ENCODE peak calls at places on chromosomes 12 and 14, in seven cellular contexts. G is cardiac muscle cell, F is GM12878, B is mesenchymal stem cell, S is endodermal cell, M is suprapubic skin, L is PC-3. Y is an unnamed sample. For H3K4me1, the result is how much of the 10 kb centered on the place peaks cover.

GRCh38 chr14:77039285-77040058 is 11.0 kb upstream of the IRF2BPL start:
- DNase-seq in G (peak), F (no peak), B (peak), S (no peak), M (no peak), L (no peak), Y (no peak)

GRCh38 chr12:108491256-108491655 is 23.8 kb upstream of the FICD start:
- DNase-seq in G (no peak), F (no peak), B (no peak), S (no peak), M (no peak), L (no peak), Y (no peak)

GRCh38 chr12:29088611-29089219 is 60.4 kb upstream of the FAR2 start:
- DNase-seq in G (no peak), F (no peak), B (peak), S (no peak), M (no peak), L (peak), Y (peak)

GRCh38 chr12:102005256-102005655 is 56.5 kb downstream of the WASHC3 start:
- DNase-seq in G (no peak), F (no peak), B (no peak), S (peak), M (no peak), L (no peak), Y (no peak)

GRCh38 chr12:73321776-73322175 is 1049.6 kb downstream of the TRHDE start:
- DNase-seq in G (no peak), F (no peak), B (no peak), S (no peak), M (peak), L (no peak), Y (no peak)

GRCh38 chr12:113392988-113393579 is 10.6 kb downstream of the SDS start:
- DNase-seq in G (no peak), F (peak), B (peak), S (peak), M (no peak), L (no peak), Y (no peak)

GRCh38 chr12:130764475-130765185 is 48.5 kb upstream of the RIMBP2 start:
- DNase-seq in G (peak), F (peak), B (peak), S (peak), M (no peak), L (peak), Y (no peak)

GRCh38 chr12:4269279-4269991 is 4.1 kb upstream of the CCND2 start:
- DNase-seq in G (peak), F (no peak), B (peak), S (peak), M (no peak), L (no peak), Y (peak)

GRCh38 chr14:99875421-99875820 is 82.2 kb downstream of the EML1 start:
- DNase-seq in G (no peak), F (no peak), B (no peak), S (no peak), M (no peak), L (no peak), Y (no peak)

GRCh38 chr12:102927220-102927619 is 10.2 kb upstream of the PAH start:
- DNase-seq in G (no peak), F (no peak), B (no peak), S (no peak), M (no peak), L (no peak), Y (no peak)

GRCh38 chr12:132238487-132239248 is 90.7 kb downstream of the GALNT9 start:
- DNase-seq in G (no peak), F (no peak), B (no peak), S (peak), M (no peak), L (no peak), Y (no peak)

GRCh38 chr12:52496054-52496453 is 3.0 kb upstream of the KRT6A start:
- DNase-seq in G (peak), F (no peak), B (no peak), S (no peak), M (no peak), L (no peak), Y (no peak)

GRCh38 chr12:24854908-24855307 is 94.0 kb downstream of the BCAT1 start:
- DNase-seq in G (no peak), F (no peak), B (peak), S (no peak), M (no peak), L (no peak), Y (no peak)

GRCh38 chr14:54344445-54344844 is 52.4 kb upstream of the CDKN3 start:
- DNase-seq in G (no peak), F (no peak), B (no peak), S (no peak), M (no peak), L (no peak), Y (no peak)

GRCh38 chr12:15423629-15424028 is 101.3 kb downstream of the PTPRO start:
- DNase-seq in G (no peak), F (no peak), B (no peak), S (no peak), M (no peak), L (no peak), Y (no peak)

GRCh38 chr14:37697489-37698121 is 102.2 kb downstream of the TTC6 start:
- DNase-seq in G (no peak), F (no peak), B (peak), S (no peak), M (no peak), L (peak), Y (peak)

GRCh38 chr14:55807536-55807935 is 227.5 kb downstream of the KTN1 start:
- DNase-seq in G (peak), F (no peak), B (no peak), S (no peak), M (no peak), L (no peak), Y (no peak)

GRCh38 chr12:90672081-90672480 is 282.9 kb downstream of the CCER1 start:
- DNase-seq in G (no peak), F (no peak), B (no peak), S (no peak), M (no peak), L (no peak), Y (no peak)

GRCh38 chr12:73892181-73892580 is 645.5 kb upstream of the ATXN7L3B start:
- DNase-seq in G (no peak), F (no peak), B (peak), S (no peak), M (no peak), L (peak), Y (peak)

GRCh38 chr14:105203057-105203494 is 22.0 kb upstream of the NUDT14 start:
- DNase-seq in G (peak), F (no peak), B (peak), S (peak), M (no peak), L (peak), Y (peak)

GRCh38 chr14:102831163-102831804 is 54.0 kb downstream of the TRAF3 start:
- DNase-seq in G (no peak), F (no peak), B (no peak), S (no peak), M (no peak), L (no peak), Y (no peak)

GRCh38 chr12:101165319-101165718 is 44.7 kb downstream of the SLC5A8 start:
- DNase-seq in G (no peak), F (no peak), B (no peak), S (no peak), M (no peak), L (no peak), Y (no peak)

GRCh38 chr12:123063535-123063934 is 83.1 kb downstream of the ARL6IP4 start:
- DNase-seq in G (peak), F (no peak), B (peak), S (peak), M (no peak), L (peak), Y (no peak)

GRCh38 chr14:21334202-21334906 is 49.5 kb downstream of the SUPT16H start:
- DNase-seq in G (no peak), F (no peak), B (no peak), S (no peak), M (no peak), L (no peak), Y (no peak)

GRCh38 chr12:3165311-3165931 is 88.2 kb downstream of the TSPAN9 start:
- DNase-seq in G (no peak), F (no peak), B (no peak), S (no peak), M (no peak), L (no peak), Y (no peak)

GRCh38 chr12:101474711-101475386 is at the start of gene SPIC:
- DNase-seq in G (no peak), F (no peak), B (no peak), S (no peak), M (no peak), L (no peak), Y (no peak)

GRCh38 chr14:104820669-104821228 is 19.8 kb downstream of the ZBTB42 start:
- DNase-seq in G (peak), F (no peak), B (peak), S (peak), M (peak), L (no peak), Y (peak)

GRCh38 chr14:34792593-34792992 is 78.2 kb upstream of the CFL2 start:
- DNase-seq in G (no peak), F (no peak), B (no peak), S (no peak), M (no peak), L (no peak), Y (no peak)

GRCh38 chr12:42969357-42969756 is 379.8 kb upstream of the PRICKLE1 start:
- DNase-seq in G (no peak), F (no peak), B (no peak), S (no peak), M (no peak), L (no peak), Y (no peak)

GRCh38 chr14:85178869-85179268 is 351.1 kb upstream of the FLRT2 start:
- DNase-seq in G (no peak), F (no peak), B (no peak), S (no peak), M (no peak), L (no peak), Y (no peak)

GRCh38 chr12:34210689-34211530 is 188.6 kb downstream of the ALG10 start:
- DNase-seq in G (no peak), F (no peak), B (no peak), S (no peak), M (no peak), L (no peak), Y (no peak)

GRCh38 chr14:57182760-57183503 is 85.8 kb downstream of the EXOC5 start:
- DNase-seq in G (peak), F (no peak), B (peak), S (peak), M (no peak), L (peak), Y (peak)

GRCh38 chr14:103854017-103854808 is 6.8 kb upstream of the PPP1R13B start:
- DNase-seq in G (no peak), F (no peak), B (no peak), S (no peak), M (no peak), L (peak), Y (no peak)

GRCh38 chr14:101225729-101226152 is 322.2 kb upstream of the RTL1 start:
- DNase-seq in G (no peak), F (no peak), B (no peak), S (peak), M (peak), L (no peak), Y (no peak)

GRCh38 chr12:117874842-117875434 is 93.9 kb downstream of the KSR2 start:
- DNase-seq in G (peak), F (no peak), B (peak), S (peak), M (peak), L (peak), Y (peak)

GRCh38 chr12:79415754-79416435 is 274.9 kb downstream of the PAWR start:
- DNase-seq in G (no peak), F (no peak), B (peak), S (no peak), M (no peak), L (peak), Y (peak)

GRCh38 chr14:68210729-68211299 is 391.2 kb downstream of the RAD51B start:
- DNase-seq in G (peak), F (peak), B (peak), S (no peak), M (no peak), L (peak), Y (peak)

GRCh38 chr12:96234591-96235496 is 40.7 kb downstream of the ELK3 start:
- DNase-seq in G (no peak), F (no peak), B (no peak), S (no peak), M (no peak), L (no peak), Y (no peak)

GRCh38 chr12:96235497-96235826 is 41.3 kb downstream of the ELK3 start:
- DNase-seq in G (no peak), F (no peak), B (no peak), S (peak), M (no peak), L (no peak), Y (no peak)

GRCh38 chr12:96237035-96237434 is 42.9 kb downstream of the ELK3 start:
- DNase-seq in G (no peak), F (no peak), B (no peak), S (no peak), M (peak), L (no peak), Y (no peak)

GRCh38 chr12:96237465-96238077 is 43.4 kb downstream of the ELK3 start:
- DNase-seq in G (no peak), F (no peak), B (peak), S (peak), M (no peak), L (peak), Y (no peak)

GRCh38 chr12:96236221-96236822 is 42.1 kb downstream of the ELK3 start:
- DNase-seq in G (no peak), F (no peak), B (no peak), S (no peak), M (no peak), L (no peak), Y (peak)
- H3K27ac ChIP-seq in G (no peak), F (no peak), B (peak), S (no peak), M (peak), L (peak), Y (peak)

GRCh38 chr14:74615735-74616134 is 3.7 kb upstream of the LTBP2 start:
- DNase-seq in G (no peak), F (no peak), B (no peak), S (no peak), M (no peak), L (no peak), Y (no peak)
- H3K4me1 ChIP-seq in G (under half), F (under half), B (half or more), S (under half), M (half or more), L (half or more), Y (under half)

GRCh38 chr12:104372048-104372720 is 68.6 kb downstream of the EID3 start:
- DNase-seq in G (no peak), F (no peak), B (no peak), S (peak), M (no peak), L (peak), Y (no peak)

GRCh38 chr12:104376650-104377506 is 73.3 kb downstream of the EID3 start:
- DNase-seq in G (no peak), F (no peak), B (peak), S (no peak), M (peak), L (peak), Y (no peak)

GRCh38 chr12:104372721-104373335 is 69.3 kb downstream of the EID3 start:
- DNase-seq in G (no peak), F (no peak), B (no peak), S (peak), M (no peak), L (no peak), Y (no peak)

GRCh38 chr12:104374071-104374470 is 70.5 kb downstream of the EID3 start:
- DNase-seq in G (no peak), F (no peak), B (no peak), S (no peak), M (no peak), L (peak), Y (no peak)

GRCh38 chr12:104374806-104375205 is 71.3 kb downstream of the EID3 start:
- DNase-seq in G (no peak), F (no peak), B (no peak), S (peak), M (no peak), L (no peak), Y (no peak)
- H3K4me3 ChIP-seq in G (no peak), F (no peak), B (no peak), S (no peak), M (no peak), L (no peak), Y (no peak)

GRCh38 chr12:19970826-19971225 is 397.5 kb upstream of the PDE3A start:
- DNase-seq in G (no peak), F (no peak), B (peak), S (no peak), M (no peak), L (no peak), Y (no peak)
- H3K27ac ChIP-seq in G (no peak), F (no peak), B (peak), S (peak), M (no peak), L (no peak), Y (no peak)

GRCh38 chr14:74950795-74951442 is 4.5 kb downstream of the PGF start:
- DNase-seq in G (no peak), F (no peak), B (peak), S (no peak), M (no peak), L (no peak), Y (peak)
- H3K4me1 ChIP-seq in G (under half), F (under half), B (half or more), S (under half), M (half or more), L (under half), Y (under half)

GRCh38 chr14:75279739-75280447 is 1.3 kb downstream of the FOS start:
- DNase-seq in G (no peak), F (no peak), B (peak), S (peak), M (no peak), L (no peak), Y (no peak)

GRCh38 chr14:75279153-75279738 is 618 bp downstream of the FOS start:
- DNase-seq in G (peak), F (no peak), B (peak), S (no peak), M (no peak), L (no peak), Y (peak)

GRCh38 chr14:75281691-75282000 is 3.0 kb downstream of the FOS start:
- DNase-seq in G (no peak), F (no peak), B (no peak), S (no peak), M (no peak), L (no peak), Y (no peak)

GRCh38 chr14:75280831-75281690 is 2.4 kb downstream of the FOS start:
- DNase-seq in G (no peak), F (no peak), B (peak), S (peak), M (no peak), L (no peak), Y (peak)

GRCh38 chr14:75280448-75280830 is 1.8 kb downstream of the FOS start:
- DNase-seq in G (no peak), F (no peak), B (peak), S (no peak), M (no peak), L (no peak), Y (no peak)
- H3K4me3 ChIP-seq in G (peak), F (no peak), B (no peak), S (peak), M (peak), L (peak), Y (peak)